ENCODE peak calls at places on chromosomes 16 and 17, in four cellular contexts. O is upper lobe of left lung, I is body of pancreas, B is IMR-90. Z is an unnamed sample.

GRCh38 chr17:77462101-77462500 is 321.3 kb downstream of the SEC14L1 start:
- DNase-seq in O (peak; percentile 48), B (no peak), I (no peak), Z (no peak)

GRCh38 chr17:55768946-55769624 is 18.2 kb downstream of the PCTP start:
- DNase-seq in B (peak; percentile 24), I (no peak), O (no peak), Z (no peak)

GRCh38 chr17:57178839-57179238 is 77.5 kb upstream of the MSI2 start:
- DNase-seq in B (no peak), O (no peak), I (no peak), Z (no peak)

GRCh38 chr16:53817812-53818211 is 113.9 kb downstream of the FTO start:
- DNase-seq in O (no peak), B (peak; percentile 44), I (no peak), Z (no peak)

GRCh38 chr16:24508614-24509013 is 30.8 kb upstream of the RBBP6 start:
- DNase-seq in I (no peak), B (peak; percentile 79), O (no peak), Z (no peak)

GRCh38 chr17:75763613-75764416 is 1.2 kb downstream of the GALK1 start:
- DNase-seq in I (no peak), O (no peak), B (no peak), Z (no peak)

GRCh38 chr16:57474671-57475661 is 11.3 kb downstream of the DOK4 start:
- DNase-seq in O (peak; percentile 34), B (no peak), I (no peak), Z (no peak)

GRCh38 chr17:27263386-27263785 is 30.5 kb upstream of the WSB1 start:
- DNase-seq in I (no peak), O (no peak), B (no peak), Z (no peak)

GRCh38 chr17:5031365-5032082 is 3.7 kb downstream of the SLC52A1 start:
- DNase-seq in I (peak; percentile 77), O (peak; percentile 93), B (peak; percentile 73), Z (peak; percentile 75)

GRCh38 chr17:19736071-19736470 is 12.0 kb downstream of the ALDH3A1 start:
- DNase-seq in I (no peak), B (no peak), O (no peak), Z (no peak)

GRCh38 chr17:28523876-28524275 is 17.7 kb downstream of the FOXN1 start:
- DNase-seq in B (no peak), O (peak; percentile 68), I (no peak), Z (no peak)

GRCh38 chr17:18860161-18860972 is 2.4 kb downstream of the PRPSAP2 start:
- DNase-seq in B (peak; percentile 58), O (no peak), I (no peak), Z (no peak)

GRCh38 chr17:52026075-52026474 is 132.4 kb downstream of the CA10 start:
- DNase-seq in B (no peak), I (no peak), O (no peak), Z (no peak)

GRCh38 chr17:29870836-29871430 is 59.1 kb downstream of the SSH2 start:
- DNase-seq in O (no peak), B (no peak), I (no peak), Z (no peak)

GRCh38 chr17:8120520-8121443 is 2.5 kb upstream of the ALOXE3 start:
- DNase-seq in B (peak; percentile 69), I (peak; percentile 78), O (peak; percentile 88), Z (peak; percentile 53)

GRCh38 chr16:11835891-11836652 is 15.3 kb downstream of the RSL1D1 start:
- DNase-seq in I (no peak), B (peak; percentile 28), O (no peak), Z (no peak)

GRCh38 chr17:32485261-32485955 is 1.4 kb upstream of the CDK5R1 start:
- DNase-seq in I (no peak), O (no peak), B (no peak), Z (no peak)

GRCh38 chr17:58300336-58300735 is 19.6 kb upstream of the MPO start:
- DNase-seq in I (no peak), B (no peak), O (no peak), Z (no peak)

GRCh38 chr17:7673239-7673638 is 14.1 kb downstream of the TP53 start:
- DNase-seq in O (no peak), B (no peak), I (no peak), Z (no peak)

GRCh38 chr17:45413498-45413923 is 19.2 kb downstream of the ARHGAP27 start:
- DNase-seq in O (peak; percentile 54), B (no peak), I (no peak), Z (no peak)

GRCh38 chr17:78748048-78748729 is 33.9 kb downstream of the CYTH1 start:
- DNase-seq in O (no peak), B (no peak), I (peak; percentile 61), Z (no peak)

GRCh38 chr17:7562208-7562605 is 488 bp downstream of the SENP3 start:
- DNase-seq in O (no peak), I (no peak), B (no peak), Z (no peak)

GRCh38 chr17:44083250-44083849 is 12.8 kb downstream of the G6PC3 start:
- DNase-seq in I (no peak), O (peak; percentile 50), B (no peak), Z (no peak)

GRCh38 chr17:32525116-32525515 is 38.3 kb downstream of the CDK5R1 start:
- DNase-seq in B (peak; percentile 57), O (no peak), I (no peak), Z (no peak)

GRCh38 chr17:40091691-40092397 is 8.5 kb downstream of the NR1D1 start:
- DNase-seq in O (no peak), I (peak; percentile 54), B (no peak), Z (no peak)

GRCh38 chr16:8655184-8655717 is 19.2 kb upstream of the ABAT start:
- DNase-seq in I (peak; percentile 38), B (peak; percentile 35), O (no peak), Z (no peak)

GRCh38 chr17:35557353-35557752 is 3.3 kb downstream of the SLFN14 start:
- DNase-seq in I (no peak), B (no peak), O (no peak), Z (no peak)

GRCh38 chr17:35554668-35555067 is 6.0 kb downstream of the SLFN14 start:
- DNase-seq in I (no peak), B (no peak), O (no peak), Z (no peak)

GRCh38 chr17:35559495-35559894 is 1.1 kb downstream of the SLFN14 start:
- DNase-seq in O (no peak), B (no peak), I (no peak), Z (no peak)

GRCh38 chr17:35553310-35553709 is 7.3 kb downstream of the SLFN14 start:
- DNase-seq in B (no peak), I (no peak), O (no peak), Z (no peak)

DNA sequence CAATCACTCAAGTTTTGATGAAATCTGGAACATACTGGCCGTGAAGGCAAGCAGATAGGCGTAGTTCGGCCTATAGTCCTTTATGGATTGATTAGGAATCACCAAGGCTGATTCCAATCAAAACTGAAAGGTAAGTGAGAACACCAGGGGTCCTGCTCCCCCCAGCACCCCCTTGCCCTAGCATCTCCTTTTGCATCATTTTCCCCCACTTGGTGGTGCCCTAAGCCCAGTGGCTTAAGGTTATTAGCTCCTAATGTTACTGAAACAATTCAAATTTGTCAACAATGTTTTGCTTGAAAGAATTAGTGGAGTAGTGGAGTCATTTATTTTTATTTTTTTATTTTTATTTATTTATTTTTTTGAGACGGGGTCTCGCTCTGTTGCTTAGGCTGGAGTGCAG is 4.9 kb downstream of the SLFN14 start:
- DNase-seq in O (no peak), I (no peak), B (no peak), Z (no peak)
- TF ChIP-seq CTCF in O (no peak), I (no peak), B (peak; percentile 22), Z (no peak)

DNA sequence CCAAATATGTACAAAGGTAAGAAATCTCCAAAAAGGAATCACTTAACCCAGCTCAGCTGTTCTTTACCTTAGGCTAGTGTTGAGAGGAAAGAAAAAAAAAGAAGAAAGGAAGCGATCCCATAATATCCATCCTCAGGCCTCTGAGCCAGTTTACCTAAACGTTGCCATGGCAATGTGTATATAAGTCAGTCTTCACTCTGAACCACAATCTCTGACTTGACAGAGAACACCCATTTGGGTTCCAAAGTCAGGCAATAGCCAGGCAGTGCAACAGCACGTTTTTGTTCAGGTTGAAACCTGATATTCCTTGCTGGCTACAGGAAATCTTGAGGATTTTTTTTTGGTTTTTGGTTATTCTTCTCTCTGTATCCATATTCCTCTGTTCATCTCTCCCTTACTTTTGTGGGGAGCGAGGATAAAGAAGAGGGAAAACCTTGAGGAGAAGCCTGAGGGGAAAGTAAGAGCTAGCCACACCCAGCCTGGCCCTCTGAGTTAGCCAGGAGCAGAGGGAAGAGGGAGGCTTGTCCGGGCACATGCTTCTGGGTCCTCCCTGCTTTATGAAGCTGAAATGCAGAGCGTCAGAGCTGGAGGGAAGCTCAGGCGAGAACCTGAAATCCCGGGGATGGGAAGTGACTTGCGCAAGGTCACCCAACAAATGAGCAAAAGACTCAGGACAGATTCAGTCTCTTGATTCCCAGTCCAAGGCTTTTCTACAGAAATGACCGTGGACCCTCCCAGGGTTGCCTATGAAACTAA is 152.7 kb downstream of the SOX9 start:
- DNase-seq in O (no peak), B (peak; percentile 25), I (no peak), Z (no peak)
- TF ChIP-seq CTCF in O (no peak), B (no peak), I (no peak), Z (no peak)

GRCh38 chr17:61394630-61395408 is 4.8 kb upstream of the TBX2 start:
- DNase-seq in I (no peak), O (no peak), B (peak; percentile 22), Z (no peak)

GRCh38 chr17:61392679-61393078 is 7.0 kb upstream of the TBX2 start:
- DNase-seq in I (no peak), O (no peak), B (no peak), Z (no peak)

GRCh38 chr17:61391595-61392291 is 7.9 kb upstream of the TBX2 start:
- DNase-seq in O (no peak), B (no peak), I (no peak), Z (no peak)

GRCh38 chr17:61393904-61394629 is 5.6 kb upstream of the TBX2 start:
- DNase-seq in B (peak; percentile 81), O (no peak), I (no peak), Z (no peak)

DNA sequence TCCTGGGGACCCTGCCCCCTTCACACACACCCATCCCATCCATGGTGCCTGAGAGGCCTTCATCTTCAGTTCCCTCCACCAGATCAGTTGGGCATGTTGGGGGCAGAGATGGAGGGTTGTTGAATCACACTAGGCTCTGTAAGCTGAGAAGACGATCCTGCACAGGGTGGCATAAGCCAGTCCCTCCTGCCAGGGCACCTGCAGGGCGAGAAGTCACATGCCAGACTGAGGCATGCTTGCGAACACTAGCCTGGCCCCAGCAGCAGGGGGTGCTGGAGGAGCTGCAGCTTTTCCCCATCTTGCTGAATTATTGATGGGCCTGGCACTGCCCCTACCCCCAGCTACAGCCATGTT is 6.1 kb upstream of the TBX2 start:
- DNase-seq in B (peak; percentile 18), O (no peak), I (no peak), Z (no peak)
- TF ChIP-seq CTCF in B (peak; percentile 43), O (no peak), I (no peak), Z (no peak)

DNA sequence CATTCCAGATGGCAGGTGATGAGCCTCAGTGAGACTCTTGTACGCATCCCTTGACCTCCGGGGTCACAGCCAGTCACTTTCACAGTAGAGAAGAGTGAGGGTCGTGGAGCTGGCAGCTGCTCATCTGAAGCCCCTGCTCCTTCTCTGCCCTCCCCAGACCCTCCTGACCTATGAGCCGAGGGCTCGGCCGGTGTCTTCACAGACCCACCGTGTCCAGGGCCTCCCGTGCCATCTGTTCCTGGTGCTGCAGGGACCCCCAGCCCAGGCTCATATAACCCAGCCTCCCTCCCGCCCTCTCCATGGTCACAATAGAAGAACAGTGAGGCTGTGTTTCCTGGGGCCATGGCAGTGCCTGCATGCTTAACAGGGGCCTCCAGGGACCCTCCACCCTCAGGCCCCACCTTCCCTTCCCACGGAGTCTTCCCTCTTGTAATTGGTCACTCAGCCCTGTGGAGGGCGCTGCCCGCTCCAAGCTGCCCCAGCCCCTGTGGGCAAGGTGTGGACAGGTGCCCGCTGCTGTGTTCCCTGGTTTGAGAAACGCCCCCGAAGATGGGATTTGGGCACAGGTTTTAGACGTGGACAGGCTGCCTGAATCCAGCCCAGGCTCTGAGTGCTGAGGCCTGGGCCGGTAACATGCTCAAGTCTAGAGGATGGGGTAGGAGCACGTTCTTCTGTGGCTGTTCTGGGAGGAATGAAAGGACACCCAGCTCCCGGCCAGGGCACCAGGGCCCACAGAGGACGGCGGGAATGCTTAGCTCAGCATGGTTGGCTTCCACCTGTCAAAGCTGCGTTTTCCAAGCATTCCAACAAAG is 38.7 kb downstream of the ACSF3 start:
- DNase-seq in B (no peak), O (no peak), I (no peak), Z (no peak)
- TF ChIP-seq CTCF in B (no peak), O (no peak), I (no peak), Z (no peak)

Z was measured in activated B cell treated with CpG ODN at 0.5 μM for 24 hours.